ENCODE peak calls at places on chromosome 16, in five cellular contexts. One of them, this sample, is unnamed.

GRCh38 chr16:54277845-54278703 is 8.5 kb downstream of the IRX3 start:
- DNase-seq in K562: no peak
- DNase-seq in GM12878: no peak
- DNase-seq in H1: no peak
- DNase-seq in HepG2: no peak
- DNase-seq in this sample: peak; percentile 60

GRCh38 chr16:68762996-68763756 is 26.1 kb downstream of the CDH1 start:
- DNase-seq in GM12878: no peak
- DNase-seq in HepG2: no peak
- DNase-seq in K562: no peak
- DNase-seq in H1: no peak
- DNase-seq in this sample: no peak

GRCh38 chr16:48087639-48088038 is 68.2 kb downstream of the ABCC12 start:
- DNase-seq in H1: no peak
- DNase-seq in GM12878: no peak
- DNase-seq in K562: no peak
- DNase-seq in HepG2: no peak
- DNase-seq in this sample: no peak

GRCh38 chr16:85390511-85391174 is 222.5 kb upstream of the GSE1 start:
- DNase-seq in K562: peak; percentile 94
- DNase-seq in HepG2: peak; percentile 90
- DNase-seq in H1: no peak
- DNase-seq in GM12878: no peak
- DNase-seq in this sample: peak; percentile 90

GRCh38 chr16:57810197-57811024 is 8.1 kb upstream of the KIFC3 start:
- DNase-seq in H1: no peak
- DNase-seq in HepG2: peak; percentile 92
- DNase-seq in K562: peak; percentile 98
- DNase-seq in GM12878: peak; percentile 73
- DNase-seq in this sample: no peak

GRCh38 chr16:86494565-86495356 is 15.6 kb upstream of the FOXF1 start:
- DNase-seq in HepG2: no peak
- DNase-seq in H1: no peak
- DNase-seq in K562: no peak
- DNase-seq in GM12878: no peak
- DNase-seq in this sample: no peak

GRCh38 chr16:82229800-82230619 is 60.0 kb upstream of the MPHOSPH6 start:
- DNase-seq in HepG2: peak; percentile 75
- DNase-seq in H1: peak; percentile 43
- DNase-seq in GM12878: peak; percentile 3
- DNase-seq in K562: peak; percentile 79
- DNase-seq in this sample: peak; percentile 39

GRCh38 chr16:77273815-77274214 is 74.6 kb downstream of the SYCE1L start:
- DNase-seq in HepG2: no peak
- DNase-seq in K562: no peak
- DNase-seq in H1: no peak
- DNase-seq in GM12878: no peak
- DNase-seq in this sample: no peak

GRCh38 chr16:17318200-17318599 is 152.6 kb downstream of the XYLT1 start:
- DNase-seq in GM12878: no peak
- DNase-seq in K562: no peak
- DNase-seq in HepG2: no peak
- DNase-seq in H1: no peak
- DNase-seq in this sample: no peak

GRCh38 chr16:60031751-60032150 is 1297.6 kb upstream of the GOT2 start:
- DNase-seq in K562: no peak
- DNase-seq in H1: no peak
- DNase-seq in HepG2: no peak
- DNase-seq in GM12878: no peak
- DNase-seq in this sample: no peak

DNA sequence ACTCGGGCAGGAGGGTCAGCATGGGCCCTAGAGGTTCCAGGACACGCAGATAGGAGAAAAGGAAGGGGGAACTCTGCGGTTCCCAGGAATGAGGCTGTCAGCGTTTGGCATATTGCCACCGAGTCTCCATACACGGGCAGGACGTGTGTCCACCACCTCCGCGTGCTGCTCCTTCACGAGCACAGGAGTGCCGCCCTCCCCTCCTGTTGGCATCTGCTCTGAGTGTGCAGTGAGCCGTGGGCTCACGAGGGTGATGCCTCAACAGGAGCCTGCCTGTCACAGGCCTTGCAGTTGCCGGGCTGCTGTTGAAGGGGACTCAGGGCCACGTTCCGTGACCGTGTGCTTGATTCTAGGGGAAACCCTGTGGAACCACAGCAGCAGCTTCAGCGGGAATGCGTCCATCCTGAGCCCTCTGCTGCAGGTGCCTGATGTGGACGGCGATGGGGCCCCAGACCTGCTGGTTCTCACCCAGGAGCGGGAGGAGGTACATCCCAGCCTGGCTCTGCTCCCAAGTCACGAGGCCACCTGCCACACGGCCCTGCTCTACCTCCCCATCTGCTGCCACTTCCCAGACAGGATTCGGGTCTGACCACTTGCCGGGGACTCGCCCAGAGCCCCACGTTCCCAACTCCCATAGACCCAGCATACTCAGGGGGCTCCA is 14.6 kb downstream of the RGS11 start:
- DNase-seq in K562: no peak
- DNase-seq in H1: no peak
- DNase-seq in GM12878: no peak
- DNase-seq in HepG2: no peak
- DNase-seq in this sample: no peak
- TF ChIP-seq USF2 in K562: no peak
- TF ChIP-seq USF2 in H1: no peak
- TF ChIP-seq USF2 in GM12878: no peak
- TF ChIP-seq USF2 in HepG2: no peak
- TF ChIP-seq USF2 in this sample: no peak

GRCh38 chr16:10918294-10919002 is 23.8 kb downstream of the DEXI start:
- DNase-seq in HepG2: peak; percentile 94
- DNase-seq in K562: peak; percentile 93
- DNase-seq in H1: peak; percentile 91
- DNase-seq in GM12878: peak; percentile 77
- DNase-seq in this sample: peak; percentile 88
- TF ChIP-seq POLR2AphosphoS5 in HepG2: no peak
- TF ChIP-seq POLR2AphosphoS5 in K562: no peak
- TF ChIP-seq POLR2AphosphoS5 in H1: no peak
- TF ChIP-seq POLR2AphosphoS5 in GM12878: peak; percentile 54
- TF ChIP-seq POLR2AphosphoS5 in this sample: no peak

GRCh38 chr16:822174-822908 is 21.8 kb upstream of the GNG13 start:
- DNase-seq in HepG2: peak; percentile 25
- DNase-seq in H1: no peak
- DNase-seq in GM12878: no peak
- DNase-seq in K562: no peak
- DNase-seq in this sample: no peak

GRCh38 chr16:822909-823297 is 22.4 kb upstream of the GNG13 start:
- DNase-seq in HepG2: no peak
- DNase-seq in GM12878: no peak
- DNase-seq in K562: no peak
- DNase-seq in H1: no peak
- DNase-seq in this sample: no peak

GRCh38 chr16:819336-819735 is 18.8 kb upstream of the GNG13 start:
- DNase-seq in K562: no peak
- DNase-seq in HepG2: no peak
- DNase-seq in GM12878: no peak
- DNase-seq in H1: no peak
- DNase-seq in this sample: no peak

GRCh38 chr16:820730-821129 is 20.2 kb upstream of the GNG13 start:
- DNase-seq in GM12878: no peak
- DNase-seq in H1: no peak
- DNase-seq in K562: no peak
- DNase-seq in HepG2: no peak
- DNase-seq in this sample: no peak

GRCh38 chr16:821751-822150 is 21.2 kb upstream of the GNG13 start:
- DNase-seq in H1: no peak
- DNase-seq in GM12878: no peak
- DNase-seq in K562: no peak
- DNase-seq in HepG2: no peak
- DNase-seq in this sample: no peak
- H3K4me1 ChIP-seq in H1: peaks cover 14% of the 10 kb centered on the region
- H3K4me1 ChIP-seq in GM12878: no peaks in the 10 kb centered on the region
- H3K4me1 ChIP-seq in K562: peaks cover 36% of the 10 kb centered on the region
- H3K4me1 ChIP-seq in HepG2: no peaks in the 10 kb centered on the region
- H3K4me1 ChIP-seq in this sample: peaks cover 5% of the 10 kb centered on the region

GRCh38 chr16:70702624-70703023 is 16.8 kb upstream of the MTSS2 start:
- DNase-seq in H1: no peak
- DNase-seq in HepG2: no peak
- DNase-seq in GM12878: no peak
- DNase-seq in K562: no peak
- DNase-seq in this sample: no peak
- TF ChIP-seq USF2 in H1: no peak
- TF ChIP-seq USF2 in HepG2: no peak
- TF ChIP-seq USF2 in GM12878: no peak
- TF ChIP-seq USF2 in K562: no peak
- TF ChIP-seq USF2 in this sample: no peak

DNA sequence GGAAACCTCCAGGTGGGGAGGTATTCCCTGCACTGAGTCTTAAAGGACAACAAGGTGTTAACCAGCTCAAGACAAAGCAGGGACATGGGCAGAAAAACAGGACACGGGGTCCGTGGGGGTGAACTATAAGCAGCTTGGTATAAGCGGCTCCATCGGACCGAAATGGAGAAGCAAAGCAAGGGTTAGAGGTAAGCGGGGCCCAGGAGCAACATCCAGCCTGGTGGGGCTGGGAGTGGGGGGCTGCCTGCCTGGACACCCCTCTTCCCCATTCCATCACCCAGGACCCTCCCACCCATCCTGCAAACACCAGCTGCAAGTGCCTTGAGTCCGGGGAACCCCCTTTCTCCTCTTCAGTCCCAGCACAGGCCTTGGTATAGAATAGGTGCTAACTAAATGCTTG is 29.5 kb downstream of the MYH11 start:
- DNase-seq in K562: no peak
- DNase-seq in HepG2: no peak
- DNase-seq in H1: no peak
- DNase-seq in GM12878: no peak
- DNase-seq in this sample: no peak
- TF ChIP-seq POLR2AphosphoS5 in K562: no peak
- TF ChIP-seq POLR2AphosphoS5 in HepG2: no peak
- TF ChIP-seq POLR2AphosphoS5 in H1: no peak
- TF ChIP-seq POLR2AphosphoS5 in GM12878: no peak
- TF ChIP-seq POLR2AphosphoS5 in this sample: no peak

DNA sequence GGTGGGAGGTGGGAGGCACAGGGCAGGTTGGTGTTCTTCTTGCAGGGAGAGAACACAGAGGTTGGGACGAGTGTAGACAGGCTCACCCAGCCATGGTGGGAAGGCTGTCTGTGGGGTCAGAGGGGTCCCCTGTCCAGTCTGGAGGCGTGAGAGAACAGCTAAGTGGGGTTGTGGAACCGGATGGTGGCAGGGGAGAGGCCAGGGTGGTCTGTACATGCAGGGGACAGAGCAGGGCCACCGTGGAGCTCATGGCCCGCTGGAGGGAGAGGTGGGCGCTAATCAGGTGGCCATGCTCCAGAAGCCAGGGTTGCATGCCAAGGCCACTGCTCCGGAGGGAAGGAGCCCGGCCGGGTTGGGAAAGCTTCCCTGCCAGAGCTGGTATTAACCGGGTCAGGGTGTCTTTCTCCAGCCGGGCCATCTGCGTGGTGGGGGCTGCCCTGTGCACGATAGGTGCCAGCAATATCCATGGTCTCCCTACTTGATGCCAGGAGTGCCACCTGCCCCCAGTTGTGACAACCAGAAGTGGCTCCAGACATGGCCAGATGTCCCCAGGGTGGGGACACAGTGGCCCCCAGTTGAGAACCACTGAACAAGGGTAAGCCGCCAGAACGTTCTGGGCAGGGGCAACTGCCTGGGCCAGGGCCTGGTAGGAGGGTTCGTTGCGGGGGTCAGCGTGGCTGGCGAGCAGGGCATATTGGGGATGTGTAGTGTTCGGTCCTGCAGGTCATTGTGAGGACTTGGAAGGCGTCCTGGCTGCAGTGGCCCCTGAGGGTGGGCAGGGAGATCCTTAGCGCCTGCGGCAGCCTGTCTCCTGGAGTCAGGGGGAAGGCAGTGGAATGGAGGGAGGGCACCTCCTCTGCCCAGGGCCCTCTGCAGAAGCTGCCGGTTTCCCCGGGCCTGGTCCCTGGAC is 5.1 kb downstream of the SNN start:
- DNase-seq in HepG2: no peak
- DNase-seq in K562: no peak
- DNase-seq in GM12878: no peak
- DNase-seq in H1: no peak
- DNase-seq in this sample: no peak
- H3K4me1 ChIP-seq in HepG2: peaks cover 50% of the 10 kb centered on the region
- H3K4me1 ChIP-seq in K562: peaks cover 64% of the 10 kb centered on the region
- H3K4me1 ChIP-seq in GM12878: peaks cover 60% of the 10 kb centered on the region
- H3K4me1 ChIP-seq in H1: peaks cover 27% of the 10 kb centered on the region
- H3K4me1 ChIP-seq in this sample: no peaks in the 10 kb centered on the region

GRCh38 chr16:50245417-50246298 is 20.7 kb upstream of the ADCY7 start:
- DNase-seq in HepG2: peak; percentile 16
- DNase-seq in H1: no peak
- DNase-seq in K562: peak; percentile 87
- DNase-seq in GM12878: no peak
- DNase-seq in this sample: peak; percentile 93

GRCh38 chr16:50244504-50245416 is 21.6 kb upstream of the ADCY7 start:
- DNase-seq in GM12878: no peak
- DNase-seq in HepG2: no peak
- DNase-seq in K562: no peak
- DNase-seq in H1: no peak
- DNase-seq in this sample: no peak

GRCh38 chr16:50247906-50248608 is 18.3 kb upstream of the ADCY7 start:
- DNase-seq in K562: no peak
- DNase-seq in H1: no peak
- DNase-seq in GM12878: no peak
- DNase-seq in HepG2: no peak
- DNase-seq in this sample: no peak

GRCh38 chr16:50247123-50247905 is 19.0 kb upstream of the ADCY7 start:
- DNase-seq in GM12878: no peak
- DNase-seq in HepG2: no peak
- DNase-seq in K562: no peak
- DNase-seq in H1: no peak
- DNase-seq in this sample: no peak

GRCh38 chr16:50246299-50247122 is 19.8 kb upstream of the ADCY7 start:
- DNase-seq in H1: no peak
- DNase-seq in GM12878: no peak
- DNase-seq in K562: no peak
- DNase-seq in HepG2: no peak
- DNase-seq in this sample: peak; percentile 83
- TF ChIP-seq USF2 in H1: no peak
- TF ChIP-seq USF2 in GM12878: no peak
- TF ChIP-seq USF2 in K562: no peak
- TF ChIP-seq USF2 in HepG2: no peak
- TF ChIP-seq USF2 in this sample: no peak

GRCh38 chr16:46621006-46621629 is at the start of gene SHCBP1:
- DNase-seq in HepG2: peak; percentile 87
- DNase-seq in H1: peak; percentile 58
- DNase-seq in GM12878: peak; percentile 52
- DNase-seq in K562: peak; percentile 94
- DNase-seq in this sample: peak; percentile 98
- TF ChIP-seq POLR2AphosphoS5 in HepG2: peak; percentile 72
- TF ChIP-seq POLR2AphosphoS5 in H1: peak; percentile 70
- TF ChIP-seq POLR2AphosphoS5 in GM12878: peak; percentile 66
- TF ChIP-seq POLR2AphosphoS5 in K562: peak; percentile 76
- TF ChIP-seq POLR2AphosphoS5 in this sample: peak; percentile 62

GRCh38 chr16:29852654-29853053 is 10.4 kb downstream of the CDIPT start:
- DNase-seq in H1: no peak
- DNase-seq in GM12878: no peak
- DNase-seq in HepG2: no peak
- DNase-seq in K562: no peak
- DNase-seq in this sample: no peak
- H3K4me1 ChIP-seq in H1: no peaks in the 10 kb centered on the region
- H3K4me1 ChIP-seq in GM12878: no peaks in the 10 kb centered on the region
- H3K4me1 ChIP-seq in HepG2: no peaks in the 10 kb centered on the region
- H3K4me1 ChIP-seq in K562: peaks cover 9% of the 10 kb centered on the region
- H3K4me1 ChIP-seq in this sample: peaks cover 13% of the 10 kb centered on the region

GRCh38 chr16:88956546-88957455 is 20.2 kb downstream of the CBFA2T3 start:
- DNase-seq in K562: no peak
- DNase-seq in H1: no peak
- DNase-seq in GM12878: no peak
- DNase-seq in HepG2: no peak
- DNase-seq in this sample: no peak
- TF ChIP-seq USF2 in K562: no peak
- TF ChIP-seq USF2 in H1: no peak
- TF ChIP-seq USF2 in GM12878: no peak
- TF ChIP-seq USF2 in HepG2: no peak
- TF ChIP-seq USF2 in this sample: no peak